ENCODE peak calls at places on chromosomes 4 and X, in ten cellular contexts. L, U, V, S, D, H, A, I, F and Z are unnamed samples.

GRCh38 chr4:155402941-155403340 is 26.2 kb upstream of the MAP9 start:
- DNase-seq in F (no peak), H (no peak), A (no peak), D (no peak), U (no peak), I (no peak), L (no peak), S (no peak), V (no peak), Z (no peak)

GRCh38 chr4:182880387-182881356 is 36.5 kb downstream of the DCTD start:
- DNase-seq in D (no peak), S (no peak), A (peak), L (no peak), H (peak), U (no peak), V (no peak), F (peak), I (no peak), Z (no peak)

GRCh38 chr4:20487852-20488251 is 212.4 kb upstream of the PACRGL start:
- DNase-seq in D (no peak), S (no peak), I (no peak), U (peak), A (peak), V (no peak), F (no peak), H (no peak), L (no peak), Z (no peak)

GRCh38 chr4:90815569-90815968 is 688.4 kb downstream of the CCSER1 start:
- DNase-seq in I (no peak), S (no peak), H (no peak), A (no peak), U (no peak), D (no peak), V (no peak), F (no peak), L (no peak), Z (no peak)

GRCh38 chrX:93673056-93673868 is at the start of gene NAP1L3:
- DNase-seq in D (peak), A (peak), U (peak), F (peak), L (peak), H (peak), V (peak), I (no peak), S (peak), Z (peak)

GRCh38 chrX:72685810-72686465 is 28.2 kb downstream of the PHKA1 start:
- DNase-seq in L (peak), V (no peak), U (no peak), S (no peak), D (no peak), I (no peak), A (peak), F (peak), H (peak), Z (no peak)

GRCh38 chr4:136590440-136590839 is 941.9 kb downstream of the PCDH18 start:
- DNase-seq in V (no peak), A (no peak), H (no peak), L (no peak), I (no peak), U (no peak), F (no peak), D (no peak), S (no peak), Z (no peak)

GRCh38 chr4:158042591-158043030 is 130.2 kb downstream of the GASK1B start:
- DNase-seq in H (no peak), V (no peak), I (no peak), D (no peak), S (no peak), A (peak), F (peak), U (no peak), L (peak), Z (no peak)

GRCh38 chr4:44447563-44448504 is 775 bp downstream of the KCTD8 start:
- DNase-seq in A (peak), I (no peak), L (no peak), U (peak), V (peak), S (peak), D (peak), F (peak), H (peak), Z (peak)

GRCh38 chr4:158808399-158808798 is 39.6 kb downstream of the FNIP2 start:
- DNase-seq in A (no peak), F (no peak), H (no peak), L (no peak), U (no peak), S (no peak), V (no peak), D (no peak), I (no peak), Z (no peak)

GRCh38 chrX:15059488-15059887 is 186.3 kb downstream of the MOSPD2 start:
- DNase-seq in V (no peak), H (no peak), U (no peak), F (no peak), L (no peak), D (no peak), I (no peak), S (no peak), A (no peak), Z (no peak)

GRCh38 chrX:151396042-151396826 is 772 bp upstream of the VMA21 start:
- DNase-seq in V (no peak), A (peak), H (peak), U (no peak), I (no peak), F (peak), D (no peak), S (peak), L (peak), Z (no peak)

GRCh38 chr4:175109933-175110332 is 191.8 kb downstream of the ADAM29 start:
- DNase-seq in S (no peak), H (no peak), L (no peak), F (no peak), D (no peak), V (no peak), U (no peak), I (no peak), A (no peak), Z (no peak)

DNA sequence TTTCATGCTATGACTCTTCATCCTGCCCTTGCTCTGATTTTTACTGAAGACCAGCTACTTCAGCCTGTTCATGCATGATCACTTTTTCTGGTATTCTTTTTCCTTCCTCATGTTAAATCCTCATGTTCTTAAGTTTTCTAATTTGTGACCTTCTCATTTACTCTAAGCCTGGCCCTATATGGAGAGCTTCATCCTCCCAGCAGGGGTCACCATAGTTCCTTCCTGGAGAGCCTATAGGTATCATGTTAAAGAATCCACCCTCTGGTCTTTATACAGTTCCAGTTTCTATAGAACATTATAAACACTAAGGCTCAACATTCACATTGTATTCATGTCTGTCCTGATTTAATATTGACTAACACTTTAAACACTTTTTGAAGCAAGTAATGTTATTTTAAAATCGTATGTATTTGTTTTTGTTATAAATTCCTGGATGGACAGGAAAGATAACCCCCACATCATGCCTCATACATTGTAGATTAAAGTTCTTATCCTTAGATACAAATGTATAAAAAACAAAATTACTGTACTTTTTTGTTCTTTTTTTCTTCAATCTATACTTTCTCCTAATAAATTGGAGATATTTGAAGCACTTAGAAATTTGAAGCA is 53.8 kb upstream of the OTUD4 start:
- DNase-seq in V (peak), U (peak), D (no peak), A (peak), H (peak), L (peak), S (no peak), F (peak), I (no peak), Z (peak)
- TF ChIP-seq CTCF in V (peak), U (peak), D (peak), A (peak), H (peak), L (peak), S (peak), F (peak), I (no peak), Z (peak)

GRCh38 chr4:102620697-102621497 is 119.7 kb downstream of the NFKB1 start:
- DNase-seq in V (no peak), A (peak), L (peak), H (peak), U (peak), S (no peak), I (no peak), D (no peak), F (peak), Z (no peak)

GRCh38 chr4:102625232-102625930 is 124.2 kb downstream of the NFKB1 start:
- DNase-seq in I (no peak), L (no peak), H (peak), U (peak), D (no peak), V (no peak), F (peak), S (peak), A (peak), Z (no peak)

GRCh38 chr4:102627831-102628523 is 126.8 kb downstream of the NFKB1 start:
- DNase-seq in D (no peak), V (no peak), U (no peak), H (peak), L (peak), F (peak), S (no peak), I (no peak), A (peak), Z (no peak)

GRCh38 chr4:102623622-102624021 is 122.5 kb downstream of the NFKB1 start:
- DNase-seq in I (no peak), A (peak), F (peak), S (no peak), D (no peak), H (peak), V (no peak), U (peak), L (no peak), Z (no peak)
- TF ChIP-seq CTCF in I (no peak), A (peak), F (peak), S (no peak), D (no peak), H (peak), V (no peak), U (peak), L (peak), Z (no peak)

GRCh38 chr4:180060159-180060889 is 2182.9 kb upstream of the TENM3 start:
- DNase-seq in D (no peak), A (peak), V (no peak), F (peak), U (peak), L (no peak), S (no peak), I (no peak), H (peak), Z (no peak)
- TF ChIP-seq CTCF in D (no peak), A (no peak), V (no peak), F (no peak), U (peak), L (no peak), S (no peak), I (no peak), H (peak), Z (no peak)

GRCh38 chrX:18895157-18895952 is 88.6 kb downstream of the PHKA2 start:
- DNase-seq in U (no peak), L (no peak), S (peak), D (peak), H (peak), V (no peak), I (no peak), A (peak), F (peak), Z (no peak)
- TF ChIP-seq CTCF in U (no peak), L (no peak), S (no peak), D (peak), H (peak), V (no peak), I (no peak), A (peak), F (peak), Z (no peak)

GRCh38 chr4:4577359-4577875 is 35.6 kb upstream of the STX18 start:
- DNase-seq in S (no peak), D (no peak), L (no peak), H (peak), A (no peak), F (no peak), V (no peak), U (no peak), I (no peak), Z (no peak)

GRCh38 chr4:4572821-4573220 is 31.0 kb upstream of the STX18 start:
- DNase-seq in L (no peak), A (peak), V (no peak), I (no peak), U (no peak), D (no peak), S (no peak), H (no peak), F (peak), Z (no peak)

GRCh38 chr4:4574052-4574451 is 32.2 kb upstream of the STX18 start:
- DNase-seq in V (no peak), H (no peak), L (no peak), S (no peak), U (no peak), I (no peak), D (no peak), F (no peak), A (no peak), Z (no peak)

GRCh38 chr4:4574792-4575191 is 32.9 kb upstream of the STX18 start:
- DNase-seq in L (peak), H (peak), U (peak), A (peak), I (no peak), D (no peak), V (peak), F (peak), S (peak), Z (peak)

DNA sequence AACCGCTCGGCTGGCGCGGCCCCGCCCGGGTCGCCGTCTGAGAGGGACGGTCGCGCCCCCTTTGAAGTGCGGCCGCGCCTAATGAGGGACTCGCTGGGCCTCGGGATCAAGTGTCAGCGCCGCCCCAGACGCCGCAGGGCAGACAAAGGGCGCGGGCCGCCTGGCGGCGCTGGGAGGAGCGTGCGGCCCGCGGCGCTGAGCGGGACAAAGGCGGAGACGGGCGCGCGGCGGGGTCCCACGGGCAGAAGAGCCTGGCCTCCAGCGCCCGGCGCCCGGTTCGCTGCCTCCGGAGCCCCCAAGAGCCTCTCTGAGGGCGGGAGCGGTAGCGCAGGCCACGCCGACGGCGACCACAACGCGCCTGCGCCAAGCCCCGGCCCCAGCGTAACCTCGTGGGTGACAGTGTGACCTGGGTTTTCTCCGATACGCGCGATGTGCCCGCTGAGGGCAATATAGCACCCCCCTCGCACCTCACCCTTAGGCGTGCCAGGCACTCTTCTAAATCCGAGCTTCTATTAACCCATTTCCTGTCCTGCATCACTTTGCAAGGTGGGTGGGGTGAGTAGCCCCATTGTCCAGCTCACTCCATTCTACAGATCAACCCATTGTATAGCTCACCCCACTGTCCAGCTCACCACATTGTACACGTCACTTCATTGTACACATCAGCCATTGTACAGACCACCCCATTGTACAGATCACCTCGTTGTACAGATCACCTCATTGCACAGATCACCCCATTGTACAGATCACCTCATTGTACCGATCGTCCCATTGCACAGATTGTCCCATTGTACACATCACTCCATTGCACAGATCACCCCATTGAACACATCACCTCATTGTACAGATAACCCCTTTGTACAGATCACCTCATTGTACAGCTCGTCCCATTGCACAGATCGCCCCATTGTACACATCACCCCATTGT is 33.7 kb upstream of the STX18 start:
- DNase-seq in L (no peak), A (peak), V (peak), H (peak), S (peak), I (no peak), U (peak), D (no peak), F (peak), Z (peak)
- TF ChIP-seq CTCF in L (no peak), A (no peak), V (peak), H (no peak), S (no peak), I (no peak), U (peak), D (no peak), F (peak), Z (peak)

GRCh38 chr4:173536808-173537429 is 6.9 kb upstream of the HAND2 start:
- DNase-seq in V (peak), L (no peak), A (no peak), I (no peak), D (no peak), U (peak), H (no peak), F (no peak), S (peak), Z (peak)
- TF ChIP-seq CTCF in V (peak), L (no peak), A (no peak), I (no peak), D (no peak), U (peak), H (no peak), F (no peak), S (no peak), Z (no peak)

DNA sequence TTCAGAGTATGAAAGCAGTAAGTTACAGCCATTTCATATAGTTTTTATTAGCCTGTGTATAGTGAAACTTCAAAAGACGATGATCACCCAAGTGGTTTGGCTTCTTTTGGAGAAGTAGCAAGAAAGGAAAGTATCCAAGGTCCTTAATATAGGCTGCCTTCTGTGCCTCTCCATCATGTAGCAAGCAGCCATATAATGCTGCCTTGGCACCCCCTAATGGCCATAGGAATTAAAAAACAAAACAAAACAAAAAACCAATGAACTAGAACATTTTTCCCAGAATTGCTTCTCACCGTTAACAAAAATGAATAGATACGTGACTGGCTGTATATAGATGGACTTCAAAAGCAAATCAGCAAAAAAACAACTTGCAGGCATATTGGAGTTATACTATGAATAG is 18.9 kb downstream of the LAMP2 start:
- DNase-seq in H (no peak), D (no peak), L (no peak), F (no peak), A (no peak), I (no peak), U (peak), S (no peak), V (no peak), Z (no peak)
- TF ChIP-seq CTCF in H (peak), D (no peak), L (peak), F (no peak), A (peak), I (no peak), U (peak), S (no peak), V (no peak), Z (no peak)

GRCh38 chr4:69154021-69154420 is 57.7 kb downstream of the UGT2B7 start:
- DNase-seq in D (no peak), H (no peak), V (no peak), L (no peak), I (no peak), A (no peak), S (no peak), U (no peak), F (no peak), Z (no peak)

DNA sequence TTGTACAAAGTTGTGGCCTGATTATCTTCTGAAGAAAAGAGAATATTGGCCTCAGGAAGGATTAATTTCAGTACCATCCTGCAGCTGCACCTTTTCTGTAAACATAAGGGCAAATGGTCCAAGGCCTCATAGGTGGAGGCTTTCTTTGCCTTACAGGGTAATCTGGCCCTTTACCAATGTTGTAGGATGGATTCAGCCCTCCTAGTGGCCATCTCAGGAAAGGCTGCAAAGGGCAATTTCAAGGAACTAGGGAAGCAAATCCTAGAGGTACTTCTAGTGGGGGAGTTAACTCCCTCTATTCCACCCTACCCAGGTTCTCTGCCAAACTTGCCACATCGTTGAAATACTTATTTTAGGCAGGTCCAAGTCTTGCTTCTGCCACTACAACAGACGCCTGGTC is 57.6 kb downstream of the UGT2B11 start:
- DNase-seq in D (no peak), H (peak), S (no peak), F (peak), V (peak), I (no peak), L (no peak), U (peak), A (peak), Z (no peak)
- TF ChIP-seq CTCF in D (no peak), H (peak), S (no peak), F (peak), V (peak), I (no peak), L (no peak), U (peak), A (peak), Z (no peak)